ENCODE peak calls at places on chromosomes 3 and 15, in nine cellular contexts. O, B, J, Z, Y, N, U, Q and V are unnamed samples. For H3K4me1, the result is how much of the 10 kb centered on the place peaks cover.

GRCh38 chr15:39133201-39133600 is 447.7 kb upstream of the THBS1 start:
- DNase-seq in O (no peak), B (no peak), J (no peak), Z (peak), Y (no peak), N (peak), U (peak), Q (no peak), V (no peak)

GRCh38 chr3:40016391-40016790 is 207.0 kb downstream of the MYRIP start:
- DNase-seq in O (no peak), B (no peak), J (no peak), Z (no peak), Y (no peak), N (no peak), U (no peak), Q (no peak), V (no peak)

GRCh38 chr3:122184591-122184929 is 1.1 kb downstream of the CASR start:
- DNase-seq in O (no peak), B (no peak), J (no peak), Z (no peak), Y (no peak), N (no peak), U (no peak), Q (no peak), V (no peak)

GRCh38 chr3:49801160-49801559 is 1.5 kb upstream of the CDHR4 start:
- DNase-seq in O (no peak), B (no peak), J (no peak), Z (no peak), Y (no peak), N (no peak), U (no peak), Q (no peak), V (no peak)

GRCh38 chr15:50800715-50801114 is 35.2 kb upstream of the SPPL2A start:
- DNase-seq in O (no peak), B (no peak), J (no peak), Z (no peak), Y (no peak), N (no peak), U (no peak), Q (no peak), V (no peak)

GRCh38 chr15:23075927-23076326 is 36.6 kb upstream of the TUBGCP5 start:
- DNase-seq in O (no peak), B (no peak), J (no peak), Z (no peak), Y (no peak), N (no peak), U (no peak), Q (no peak), V (no peak)

GRCh38 chr3:138389841-138390581 is 41.6 kb downstream of the MRAS start:
- DNase-seq in O (peak), B (peak), J (no peak), Z (peak), Y (peak), N (no peak), U (peak), Q (no peak), V (peak)

GRCh38 chr15:99631256-99631655 is 65.5 kb downstream of the MEF2A start:
- DNase-seq in O (peak), B (no peak), J (no peak), Z (no peak), Y (peak), N (no peak), U (no peak), Q (no peak), V (no peak)

GRCh38 chr3:184582583-184582982 is 21.0 kb downstream of the EPHB3 start:
- DNase-seq in O (no peak), B (no peak), J (no peak), Z (no peak), Y (no peak), N (no peak), U (no peak), Q (no peak), V (peak)

GRCh38 chr15:48447657-48448056 is 116.4 kb downstream of the DUT start:
- DNase-seq in O (no peak), B (no peak), J (no peak), Z (peak), Y (no peak), N (no peak), U (no peak), Q (no peak), V (no peak)

GRCh38 chr3:54600441-54601204 is 327.2 kb downstream of the LRTM1 start:
- DNase-seq in O (no peak), B (no peak), J (no peak), Z (no peak), Y (no peak), N (no peak), U (no peak), Q (no peak), V (peak)

GRCh38 chr3:153513236-153513635 is 351.2 kb downstream of the RAP2B start:
- DNase-seq in O (no peak), B (peak), J (no peak), Z (no peak), Y (no peak), N (peak), U (peak), Q (no peak), V (peak)

GRCh38 chr15:32867313-32867626 is 149.5 kb downstream of the GREM1 start:
- DNase-seq in O (no peak), B (peak), J (no peak), Z (peak), Y (no peak), N (peak), U (peak), Q (no peak), V (no peak)

GRCh38 chr3:3209057-3209456 is 29.6 kb upstream of the CRBN start:
- DNase-seq in O (no peak), B (no peak), J (no peak), Z (no peak), Y (no peak), N (no peak), U (no peak), Q (no peak), V (no peak)

GRCh38 chr3:134353831-134354611 is 20.2 kb downstream of the AMOTL2 start:
- DNase-seq in O (peak), B (no peak), J (no peak), Z (no peak), Y (peak), N (no peak), U (no peak), Q (no peak), V (no peak)

GRCh38 chr3:44125241-44125640 is 116.4 kb upstream of the TOPAZ1 start:
- DNase-seq in O (no peak), B (no peak), J (no peak), Z (no peak), Y (no peak), N (no peak), U (no peak), Q (no peak), V (no peak)

GRCh38 chr15:60328852-60329443 is 68.8 kb downstream of the ANXA2 start:
- DNase-seq in O (no peak), B (no peak), J (no peak), Z (peak), Y (no peak), N (peak), U (no peak), Q (no peak), V (peak)

GRCh38 chr3:76991165-76991564 is 48.7 kb upstream of the ROBO2 start:
- DNase-seq in O (no peak), B (no peak), J (no peak), Z (no peak), Y (no peak), N (no peak), U (no peak), Q (no peak), V (no peak)

GRCh38 chr15:76996526-76997401 is 1.8 kb downstream of the PSTPIP1 start:
- DNase-seq in O (peak), B (no peak), J (peak), Z (peak), Y (no peak), N (no peak), U (no peak), Q (no peak), V (peak)

GRCh38 chr15:79644091-79644490 is 212.0 kb downstream of the MINAR1 start:
- DNase-seq in O (no peak), B (no peak), J (no peak), Z (peak), Y (no peak), N (no peak), U (peak), Q (no peak), V (no peak)

GRCh38 chr3:61173685-61174084 is 77.6 kb downstream of the FHIT start:
- DNase-seq in O (no peak), B (no peak), J (no peak), Z (no peak), Y (no peak), N (peak), U (no peak), Q (no peak), V (no peak)

GRCh38 chr3:192710366-192710765 is 17.0 kb downstream of the FGF12 start:
- DNase-seq in O (no peak), B (no peak), J (no peak), Z (no peak), Y (no peak), N (no peak), U (no peak), Q (no peak), V (no peak)
- TF ChIP-seq POLR2A in O (no peak), B (no peak), J (no peak), Z (no peak), Y (no peak), N (no peak), U (no peak), Q (no peak), V (no peak)

GRCh38 chr3:2099028-2099671 is 484 bp downstream of the CNTN4 start:
- DNase-seq in O (no peak), B (no peak), J (no peak), Z (no peak), Y (peak), N (no peak), U (no peak), Q (no peak), V (no peak)
- H3K4me3 ChIP-seq in O (peak), B (no peak), J (peak), Z (no peak), Y (peak), N (no peak), U (peak), Q (peak), V (peak)

GRCh38 chr3:136728434-136728833 is 23.7 kb downstream of the STAG1 start:
- DNase-seq in O (no peak), B (no peak), J (no peak), Z (no peak), Y (no peak), N (no peak), U (no peak), Q (no peak), V (no peak)

GRCh38 chr3:136733317-136733833 is 18.8 kb downstream of the STAG1 start:
- DNase-seq in O (no peak), B (no peak), J (no peak), Z (peak), Y (no peak), N (no peak), U (no peak), Q (no peak), V (no peak)

GRCh38 chr3:136731274-136731884 is 20.8 kb downstream of the STAG1 start:
- DNase-seq in O (no peak), B (no peak), J (no peak), Z (no peak), Y (no peak), N (no peak), U (no peak), Q (no peak), V (no peak)

GRCh38 chr3:136728918-136729317 is 23.3 kb downstream of the STAG1 start:
- DNase-seq in O (no peak), B (no peak), J (no peak), Z (peak), Y (no peak), N (no peak), U (no peak), Q (no peak), V (no peak)

GRCh38 chr3:136730595-136731273 is 21.4 kb downstream of the STAG1 start:
- DNase-seq in O (no peak), B (no peak), J (no peak), Z (no peak), Y (no peak), N (no peak), U (no peak), Q (no peak), V (no peak)
- H3K4me1 ChIP-seq in O (under half), B (under half), J (under half), Z (under half), Y (half or more), N (under half), U (under half), Q (under half), V (under half)

DNA sequence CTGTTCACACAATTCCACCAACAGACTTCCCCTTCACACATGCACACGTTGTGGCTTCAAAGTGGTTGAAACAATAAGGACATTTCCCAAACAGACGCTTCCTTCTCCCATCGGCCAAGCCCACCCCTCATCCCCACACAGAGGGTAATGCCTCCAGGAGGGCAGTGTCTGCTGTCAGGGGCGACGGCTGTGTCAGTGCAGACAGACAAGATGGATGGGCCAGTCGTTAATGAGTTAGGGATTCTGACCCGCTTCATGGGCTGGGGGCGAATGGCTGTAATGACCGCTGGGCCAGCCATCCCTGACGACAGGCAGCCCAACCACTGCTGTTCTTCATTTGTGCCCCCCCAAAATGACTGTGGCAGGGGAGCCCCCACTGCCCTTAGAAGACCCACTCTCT is 20.2 kb upstream of the SKIC8 start:
- DNase-seq in O (peak), B (no peak), J (no peak), Z (no peak), Y (no peak), N (no peak), U (no peak), Q (no peak), V (no peak)
- TF ChIP-seq POLR2A in O (no peak), B (no peak), J (no peak), Z (no peak), Y (no peak), N (no peak), U (no peak), Q (no peak), V (no peak)